ENCODE peak calls at places on chromosomes 3 and 15, in ten cellular contexts. T, A, M, G, H, X, P, N, C and L are unnamed samples.

GRCh38 chr3:111072016-111072891 is 638 bp downstream of the NECTIN3 start:
- DNase-seq in T (peak; percentile 48), A (peak; percentile 64), M (no peak), G (no peak), H (peak; percentile 11), X (peak; percentile 69), P (peak; percentile 77), N (no peak), C (peak; percentile 54), L (peak; percentile 90)

GRCh38 chr15:70528270-70528706 is 235.1 kb downstream of the UACA start:
- DNase-seq in T (peak; percentile 55), A (peak; percentile 32), M (peak; percentile 66), G (no peak), H (no peak), X (no peak), P (no peak), N (peak; percentile 45), C (peak; percentile 50), L (no peak)

GRCh38 chr3:195080125-195080524 is 190.8 kb downstream of the XXYLT1 start:
- DNase-seq in T (no peak), A (no peak), M (no peak), G (no peak), H (no peak), X (no peak), P (no peak), N (no peak), C (no peak), L (no peak)

GRCh38 chr3:115699741-115700140 is 76.4 kb downstream of the GAP43 start:
- DNase-seq in T (no peak), A (no peak), M (no peak), G (no peak), H (no peak), X (no peak), P (no peak), N (no peak), C (no peak), L (no peak)

GRCh38 chr15:79431636-79432344 is at the start of gene MINAR1:
- DNase-seq in T (no peak), A (peak; percentile 61), M (no peak), G (no peak), H (no peak), X (no peak), P (peak; percentile 72), N (no peak), C (no peak), L (peak; percentile 86)

GRCh38 chr3:52041118-52041847 is 15.1 kb downstream of the DUSP7 start:
- DNase-seq in T (no peak), A (no peak), M (no peak), G (no peak), H (no peak), X (no peak), P (peak; percentile 48), N (no peak), C (no peak), L (no peak)

GRCh38 chr3:183968846-183969245 is 48.8 kb downstream of the ABCC5 start:
- DNase-seq in T (no peak), A (no peak), M (no peak), G (no peak), H (no peak), X (no peak), P (no peak), N (no peak), C (no peak), L (no peak)

GRCh38 chr3:183826448-183826847 is 1.1 kb upstream of the MAP6D1 start:
- DNase-seq in T (no peak), A (no peak), M (no peak), G (no peak), H (no peak), X (no peak), P (no peak), N (peak; percentile 77), C (no peak), L (no peak)

GRCh38 chr3:151439652-151440125 is 21.2 kb downstream of the IGSF10 start:
- DNase-seq in T (no peak), A (no peak), M (no peak), G (peak; percentile 69), H (peak; percentile 36), X (no peak), P (peak; percentile 69), N (no peak), C (no peak), L (no peak)

GRCh38 chr15:70142322-70143191 is 44.8 kb upstream of the TLE3 start:
- DNase-seq in T (no peak), A (no peak), M (no peak), G (no peak), H (no peak), X (no peak), P (no peak), N (no peak), C (no peak), L (peak; percentile 61)

GRCh38 chr15:88015228-88015860 is 241.2 kb downstream of the NTRK3 start:
- DNase-seq in T (no peak), A (peak; percentile 50), M (no peak), G (no peak), H (no peak), X (no peak), P (peak; percentile 28), N (no peak), C (no peak), L (peak; percentile 0)

GRCh38 chr3:16808393-16809107 is 76.2 kb upstream of the PLCL2 start:
- DNase-seq in T (no peak), A (no peak), M (no peak), G (no peak), H (no peak), X (no peak), P (no peak), N (no peak), C (no peak), L (no peak)

DNA sequence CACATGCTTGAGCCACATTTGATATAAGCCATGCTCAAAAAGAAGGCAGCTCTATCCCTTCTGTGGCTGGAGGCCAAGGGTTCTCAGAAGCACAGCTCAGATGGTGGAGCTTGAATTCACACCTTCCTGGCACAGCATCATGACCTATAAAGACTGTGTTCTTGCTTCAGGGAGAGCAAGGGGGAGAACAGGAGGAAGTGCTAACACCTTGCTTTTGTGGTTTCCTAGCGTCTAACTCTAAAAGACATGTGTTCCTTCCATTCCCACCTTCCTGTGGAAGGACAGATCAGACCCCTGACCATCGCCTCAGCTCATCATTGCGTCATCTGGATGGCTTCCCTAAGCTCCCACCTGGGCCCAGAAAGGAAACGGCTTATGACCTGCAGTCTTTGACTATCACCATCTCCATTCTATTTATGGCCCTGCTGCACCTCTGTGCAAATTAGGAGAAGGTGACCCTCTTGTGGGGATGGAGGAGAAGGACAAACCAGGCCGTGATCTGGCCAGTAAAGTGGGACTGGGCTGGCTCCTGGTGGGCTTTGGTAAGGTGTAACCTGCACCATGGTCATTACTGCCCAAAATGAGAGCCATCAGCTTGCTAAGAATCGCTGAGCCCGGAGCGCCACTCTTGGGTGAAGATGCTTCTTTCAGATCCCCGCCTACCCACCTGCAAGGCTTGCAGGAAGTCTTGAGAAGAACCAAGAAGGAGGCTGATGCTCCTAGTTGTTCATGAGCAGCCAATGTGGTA is 128.5 kb downstream of the SERPINI1 start:
- DNase-seq in T (no peak), A (no peak), M (no peak), G (no peak), H (no peak), X (no peak), P (no peak), N (no peak), C (no peak), L (no peak)
- H3K27ac ChIP-seq in T (no peak overlapping the region), A (no peak overlapping the region), M (no peak overlapping the region), G (no peak overlapping the region), H (no peak overlapping the region), X (no peak overlapping the region), P (no peak overlapping the region), N (no peak overlapping the region), C (no peak overlapping the region), L (no peak overlapping the region)

GRCh38 chr3:160781429-160781828 is 25.4 kb downstream of the PPM1L start:
- DNase-seq in T (no peak), A (no peak), M (no peak), G (no peak), H (no peak), X (no peak), P (no peak), N (no peak), C (no peak), L (no peak)

GRCh38 chr3:160780246-160780645 is 24.2 kb downstream of the PPM1L start:
- DNase-seq in T (no peak), A (no peak), M (no peak), G (no peak), H (no peak), X (no peak), P (no peak), N (no peak), C (no peak), L (no peak)

DNA sequence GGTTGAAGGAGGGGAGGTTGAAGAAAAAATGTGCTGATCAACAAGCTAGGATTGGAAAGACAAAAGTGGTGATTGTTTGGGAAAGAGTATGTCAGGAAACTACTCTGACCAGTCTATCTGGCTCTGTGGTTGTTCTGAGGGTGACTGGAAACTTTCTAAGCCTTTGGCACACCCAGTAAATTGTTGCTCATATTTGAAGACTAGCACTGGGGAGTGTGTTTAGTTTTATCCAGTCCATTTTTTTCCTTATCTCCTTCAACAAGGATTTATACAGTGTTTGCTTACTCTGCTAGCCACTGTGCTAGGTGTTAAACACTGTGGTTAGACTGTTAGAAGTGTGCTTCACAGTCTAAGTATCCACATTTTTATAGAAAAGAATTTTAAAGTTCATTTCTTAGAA is 28.8 kb downstream of the PPM1L start:
- DNase-seq in T (peak; percentile 41), A (no peak), M (no peak), G (no peak), H (peak; percentile 68), X (no peak), P (peak; percentile 40), N (no peak), C (no peak), L (no peak)
- TF ChIP-seq POLR2AphosphoS5 in T (peak; percentile 68), A (no peak), M (no peak), G (no peak), H (peak; percentile 78), X (no peak), P (no peak), N (no peak), C (peak; percentile 20), L (no peak)

GRCh38 chr15:90037961-90038633 is 37.0 kb downstream of the ZNF710 start:
- DNase-seq in T (no peak), A (no peak), M (peak; percentile 89), G (no peak), H (no peak), X (peak; percentile 58), P (no peak), N (no peak), C (no peak), L (no peak)
- H3K27ac ChIP-seq in T (no peak overlapping the region), A (no peak overlapping the region), M (peak overlapping the region; percentile 87), G (no peak overlapping the region), H (no peak overlapping the region), X (no peak overlapping the region), P (no peak overlapping the region), N (no peak overlapping the region), C (no peak overlapping the region), L (peak overlapping the region; percentile 85)

DNA sequence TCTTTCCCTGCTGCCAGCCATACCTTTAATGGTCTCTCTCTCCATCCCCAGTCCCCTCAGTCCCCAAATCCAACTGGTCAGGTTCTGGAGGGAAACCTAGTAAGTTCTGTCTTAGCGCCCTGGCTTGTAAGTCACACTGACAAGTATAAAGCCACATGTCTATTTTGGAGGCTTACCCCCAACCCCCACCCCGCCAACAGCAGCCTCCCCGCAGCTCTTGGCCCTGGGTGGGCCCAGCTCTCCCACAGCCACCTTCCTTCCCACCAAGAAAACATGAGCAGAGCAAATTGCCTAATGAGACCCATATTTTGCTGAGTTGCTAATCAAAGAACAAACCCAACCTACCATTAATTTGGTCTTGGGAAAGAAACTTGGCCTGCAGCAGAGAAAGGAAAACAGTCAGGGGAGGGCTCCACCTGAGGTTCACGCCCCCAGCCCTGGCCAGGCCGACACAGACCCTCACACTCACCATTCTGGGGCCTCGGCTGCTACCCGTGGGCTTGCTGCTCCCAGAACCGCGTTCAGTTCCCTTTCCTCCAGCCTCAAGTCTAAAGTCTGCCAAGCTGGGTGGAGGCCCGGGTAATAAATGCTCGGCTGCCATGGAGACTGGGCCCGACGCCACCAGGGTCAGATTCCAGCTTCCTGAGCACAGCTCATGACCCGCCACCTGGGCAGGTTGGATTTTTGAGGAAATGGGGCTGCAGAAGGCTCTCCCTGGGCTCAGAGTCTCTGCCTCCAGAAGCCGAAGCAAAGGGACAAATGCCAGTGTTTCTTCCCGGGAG is at the start of gene CALML4:
- DNase-seq in T (peak; percentile 90), A (no peak), M (no peak), G (no peak), H (peak; percentile 84), X (peak; percentile 86), P (peak; percentile 42), N (peak; percentile 86), C (peak; percentile 93), L (peak; percentile 50)
- TF ChIP-seq POLR2AphosphoS5 in T (peak; percentile 14), A (no peak), M (no peak), G (no peak), H (peak; percentile 72), X (peak; percentile 28), P (no peak), N (no peak), C (peak; percentile 89), L (no peak)